ENCODE peak calls at places on chromosomes 16 and 17, in nine cellular contexts. A is colonic mucosa; C is stomach; I is cardiac muscle cell; W is tibial artery; X is mesendoderm; F is body of pancreas; Q is CD8-positive, alpha-beta memory T cell; J is GM23248. B is an unnamed sample. For H3K4me1, the result is how much of the 10 kb centered on the place peaks cover.

GRCh38 chr16:88804173-88804551 is 573 bp downstream of the CDT1 start:
- DNase-seq in F (no peak), Q (no peak), J (no peak), W (peak), A (no peak), I (no peak), X (no peak), C (no peak), B (no peak)

GRCh38 chr16:28258571-28258970 is 33.8 kb upstream of the SBK1 start:
- DNase-seq in X (no peak), I (peak), A (no peak), F (peak), Q (no peak), C (peak), W (no peak), J (peak), B (no peak)

GRCh38 chr16:81261049-81261648 is 22.7 kb downstream of the BCO1 start:
- DNase-seq in Q (no peak), C (peak), J (peak), X (peak), F (no peak), W (no peak), A (no peak), I (peak), B (no peak)

GRCh38 chr16:10749680-10750035 is 6.0 kb downstream of the NUBP1 start:
- DNase-seq in X (no peak), C (no peak), Q (no peak), F (no peak), I (no peak), J (peak), A (no peak), W (no peak), B (no peak)

GRCh38 chr17:17387017-17387416 is 83.8 kb downstream of the NT5M start:
- DNase-seq in J (no peak), Q (no peak), F (peak), A (peak), I (no peak), C (no peak), W (no peak), X (no peak), B (no peak)

GRCh38 chr17:7318121-7318860 is 3.1 kb upstream of the GPS2 start:
- DNase-seq in Q (no peak), I (no peak), X (no peak), C (no peak), J (no peak), A (no peak), F (no peak), W (no peak), B (no peak)

GRCh38 chr17:50148226-50149098 is 2.0 kb downstream of the PPP1R9B start:
- DNase-seq in I (peak), W (peak), A (peak), X (peak), C (peak), J (peak), Q (peak), F (peak), B (peak)

GRCh38 chr17:40598021-40598927 is 33.0 kb upstream of the CCR7 start:
- DNase-seq in A (no peak), C (no peak), F (no peak), Q (peak), W (peak), J (no peak), X (no peak), I (no peak), B (no peak)

GRCh38 chr17:68290955-68291835 is at the start of the genes ARSG and SLC16A6:
- DNase-seq in J (peak), X (peak), Q (peak), A (peak), W (no peak), I (peak), F (peak), C (peak), B (peak)

GRCh38 chr16:62149646-62150045 is 113.4 kb upstream of the CDH8 start:
- DNase-seq in X (peak), Q (no peak), C (no peak), J (no peak), W (no peak), F (no peak), I (no peak), A (no peak), B (no peak)

GRCh38 chr16:86044881-86045600 is 146.1 kb downstream of the IRF8 start:
- DNase-seq in F (no peak), J (no peak), A (peak), X (no peak), I (no peak), W (no peak), C (peak), Q (peak), B (no peak)

GRCh38 chr16:79970551-79971236 is 370.2 kb upstream of the MAF start:
- DNase-seq in F (no peak), J (peak), W (no peak), Q (no peak), X (peak), I (peak), A (peak), C (no peak), B (peak)

GRCh38 chr17:38797828-38798227 is 1.5 kb downstream of the PIP4K2B start:
- DNase-seq in A (no peak), Q (no peak), I (no peak), J (peak), W (no peak), F (no peak), X (no peak), C (no peak), B (no peak)

GRCh38 chr16:56748191-56748590 is 18.3 kb downstream of the NUP93 start:
- DNase-seq in J (no peak), Q (no peak), C (no peak), W (no peak), F (no peak), X (no peak), A (no peak), I (no peak), B (no peak)

GRCh38 chr17:81831957-81832607 is 1.0 kb downstream of the MCRIP1 start:
- DNase-seq in C (no peak), F (no peak), A (no peak), J (peak), I (no peak), X (no peak), Q (peak), W (peak), B (no peak)

GRCh38 chr16:87702325-87702811 is 63.4 kb downstream of the KLHDC4 start:
- DNase-seq in W (no peak), I (peak), J (peak), A (no peak), C (no peak), Q (no peak), F (no peak), X (peak), B (no peak)

GRCh38 chr17:43556292-43556691 is 10.2 kb upstream of the ETV4 start:
- DNase-seq in I (peak), Q (no peak), C (peak), J (peak), X (no peak), A (peak), W (peak), F (no peak), B (peak)

GRCh38 chr17:62126292-62126691 is 61.2 kb upstream of the MED13 start:
- DNase-seq in A (no peak), F (no peak), W (no peak), C (no peak), J (no peak), X (no peak), I (no peak), Q (no peak), B (no peak)

GRCh38 chr17:53626286-53626685 is 196.4 kb upstream of the KIF2B start:
- DNase-seq in A (no peak), W (no peak), F (no peak), X (peak), Q (no peak), J (peak), C (no peak), I (peak), B (no peak)

GRCh38 chr17:740240-741055 is 8.1 kb downstream of the TLCD3A start:
- DNase-seq in A (peak), I (no peak), F (no peak), X (no peak), Q (no peak), J (no peak), W (no peak), C (no peak), B (peak)

GRCh38 chr16:81626181-81626674 is 152.9 kb upstream of the PLCG2 start:
- DNase-seq in W (no peak), F (no peak), A (no peak), X (no peak), C (no peak), J (peak), I (no peak), Q (no peak), B (no peak)

DNA sequence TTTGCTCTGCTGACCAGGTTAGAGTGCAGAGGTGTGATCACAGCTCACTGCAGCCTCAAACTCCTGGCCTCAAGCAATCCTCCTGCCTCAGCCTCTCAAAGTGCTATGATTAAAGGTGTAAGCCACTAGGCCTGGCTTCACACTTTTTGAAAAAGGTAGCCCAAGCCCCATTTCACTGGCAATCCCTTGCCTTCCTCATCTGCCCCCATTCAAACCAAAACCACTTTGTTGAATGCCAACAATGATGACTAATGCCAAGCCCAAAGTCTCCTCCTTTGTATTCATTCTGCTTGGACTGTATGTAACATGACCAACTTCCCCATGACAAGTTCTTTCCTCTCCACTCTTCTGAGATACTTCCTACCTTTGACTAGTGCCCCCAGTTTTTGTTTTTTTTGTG is 33.1 kb downstream of the N4BP1 start:
- DNase-seq in C (no peak), Q (no peak), F (no peak), J (peak), A (no peak), I (no peak), W (no peak), X (peak), B (no peak)
- H3K27ac ChIP-seq in C (no peak), Q (no peak), F (no peak), J (no peak), A (no peak), I (no peak), W (no peak), X (no peak), B (no peak)

DNA sequence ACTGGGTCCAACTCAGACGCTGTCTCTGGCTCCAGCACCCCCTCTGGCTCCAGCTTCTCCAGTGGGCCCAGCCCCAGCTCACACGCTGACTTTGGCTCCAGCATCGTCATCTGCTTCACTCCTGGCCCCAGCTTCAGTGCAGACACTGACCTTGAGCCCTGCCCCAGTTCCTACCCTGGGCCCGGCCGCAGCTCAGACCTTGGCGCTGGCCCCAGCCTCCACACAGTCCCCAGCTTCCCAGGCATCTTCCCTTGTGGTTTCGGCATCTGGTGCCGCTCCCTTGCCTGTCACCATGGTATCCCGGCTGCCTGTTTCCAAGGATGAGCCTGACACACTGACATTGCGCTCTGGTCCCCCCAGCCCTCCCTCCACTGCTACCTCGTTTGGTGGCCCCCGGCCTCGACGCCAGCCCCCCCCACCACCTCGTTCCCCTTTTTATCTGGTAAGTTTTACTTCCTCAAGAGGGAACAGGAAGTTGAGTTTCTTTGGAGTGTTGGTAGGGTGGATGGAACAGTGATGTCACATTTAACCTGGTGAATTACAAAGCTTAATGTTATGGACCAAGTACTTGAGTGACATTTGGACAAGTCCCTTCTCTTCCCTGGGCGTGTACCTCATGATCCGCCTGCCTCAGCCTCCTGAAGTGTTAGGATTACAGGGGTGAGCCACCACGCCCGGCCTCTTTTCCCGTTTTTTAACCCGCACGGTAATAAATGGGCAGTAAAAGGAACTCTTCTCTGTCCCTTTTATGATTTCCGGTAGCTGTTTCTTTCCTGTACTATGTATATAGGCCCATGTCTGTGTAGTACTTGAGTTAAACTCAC is 23.4 kb upstream of the PHKG2 start:
- DNase-seq in I (no peak), J (no peak), C (no peak), Q (no peak), X (no peak), W (peak), A (peak), F (no peak), B (no peak)
- H3K4me3 ChIP-seq in I (no peak), J (no peak), C (no peak), Q (no peak), X (no peak), W (no peak), A (no peak), F (no peak), B (no peak)

GRCh38 chr17:80779336-80779735 is 212.3 kb upstream of the CHMP6 start:
- DNase-seq in F (no peak), Q (peak), A (no peak), W (no peak), X (no peak), I (no peak), J (no peak), C (no peak), B (no peak)

GRCh38 chr17:80780381-80781187 is 211.1 kb upstream of the CHMP6 start:
- DNase-seq in X (no peak), W (peak), A (no peak), J (peak), I (no peak), C (no peak), Q (peak), F (no peak), B (no peak)

GRCh38 chr17:80778716-80779115 is 212.9 kb upstream of the CHMP6 start:
- DNase-seq in F (no peak), I (no peak), J (no peak), C (no peak), X (no peak), W (no peak), A (no peak), Q (peak), B (no peak)

GRCh38 chr17:80781188-80781577 is 210.5 kb upstream of the CHMP6 start:
- DNase-seq in Q (peak), X (no peak), C (no peak), J (no peak), A (no peak), W (peak), I (no peak), F (no peak), B (no peak)

GRCh38 chr17:80779961-80780380 is 211.7 kb upstream of the CHMP6 start:
- DNase-seq in F (no peak), J (peak), A (no peak), X (no peak), I (peak), Q (peak), C (no peak), W (peak), B (no peak)
- H3K4me1 ChIP-seq in F (under half), J (under half), A (under half), X (under half), I (under half), Q (half or more), C (under half), W (under half), B (under half)

DNA sequence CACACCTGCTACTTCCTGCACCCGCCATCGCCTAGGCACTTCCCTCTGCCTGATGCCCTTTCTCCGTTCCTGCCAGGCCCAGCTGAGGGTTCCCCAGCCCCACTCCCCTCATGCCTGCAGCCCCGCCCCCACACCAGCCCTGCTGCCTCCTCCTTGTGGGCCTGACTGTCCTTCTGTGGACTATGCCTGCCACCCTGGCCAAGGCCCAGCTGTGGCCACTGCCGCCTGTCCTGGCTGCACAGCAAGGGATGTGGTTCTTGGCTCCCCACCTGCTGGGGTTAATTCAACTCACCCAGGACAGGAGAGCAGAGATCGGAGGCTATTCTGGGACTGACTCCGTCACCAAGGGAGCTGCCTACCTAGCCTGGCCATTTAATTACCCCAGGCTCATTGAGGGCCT is 7.5 kb downstream of the NATD1 start:
- DNase-seq in I (no peak), W (no peak), Q (no peak), C (no peak), F (no peak), J (no peak), X (no peak), A (no peak), B (no peak)
- H3K27ac ChIP-seq in I (no peak), W (no peak), Q (no peak), C (no peak), F (no peak), J (no peak), X (no peak), A (no peak), B (no peak)

GRCh38 chr17:80807014-80807413 is 184.6 kb upstream of the CHMP6 start:
- DNase-seq in J (no peak), I (no peak), A (no peak), C (no peak), F (no peak), Q (no peak), X (no peak), W (no peak), B (no peak)
- H3K4me3 ChIP-seq in J (no peak), I (no peak), A (no peak), C (no peak), F (no peak), Q (no peak), X (no peak), W (no peak), B (no peak)

DNA sequence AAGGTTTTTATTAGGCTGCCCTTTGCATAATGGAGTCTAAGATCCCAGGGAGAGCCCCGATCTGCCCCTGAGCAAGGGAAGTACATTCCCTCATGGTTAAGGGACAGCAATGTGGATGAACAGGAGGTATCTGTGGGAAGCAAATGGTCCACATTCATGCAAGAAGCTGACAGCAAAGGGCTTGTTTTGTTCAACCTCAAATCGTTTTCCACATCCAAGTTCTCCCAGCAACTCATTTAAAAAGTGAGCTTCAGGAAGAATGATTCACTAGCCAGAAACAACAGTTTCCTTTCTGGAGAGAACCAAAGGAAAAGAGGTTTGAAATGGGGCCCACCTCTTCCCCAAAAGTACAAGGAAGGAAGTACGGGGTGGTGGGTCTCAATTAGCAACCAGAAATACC is 9.4 kb downstream of the HSPB9 start:
- DNase-seq in Q (no peak), C (no peak), X (no peak), A (no peak), F (no peak), I (peak), W (no peak), J (peak), B (no peak)
- H3K4me1 ChIP-seq in Q (under half), C (half or more), X (under half), A (under half), F (half or more), I (under half), W (under half), J (under half), B (under half)

GRCh38 chr17:2939714-2940351 is 123.6 kb downstream of the OR1D5 start:
- DNase-seq in Q (no peak), X (no peak), F (no peak), W (no peak), J (no peak), C (peak), I (no peak), A (peak), B (no peak)
- H3K27ac ChIP-seq in Q (no peak), X (no peak), F (peak), W (no peak), J (no peak), C (peak), I (no peak), A (no peak), B (no peak)